ENCODE peak calls at places on chromosomes 13 and 19, in six cellular contexts. One of them, this sample, is unnamed.

GRCh38 chr13:27857271-27857670 is 62.5 kb upstream of the PDX1 start:
- DNase-seq in stimulated activated CD4-positive, alpha-beta T cell treated with anti-CD3 and anti-CD28 coated beads, Interleukin-12 subunit alpha, Interleukin-12 subunit beta, amount 100 ng/mL, for 4 hours: no peak
- DNase-seq in ovary: no peak
- DNase-seq in activated CD4-positive, alpha-beta T cell treated with anti-CD3 and anti-CD28 coated beads for 1 hour: no peak
- DNase-seq in GM03348: no peak
- DNase-seq in effector memory CD8-positive, alpha-beta T cell: no peak
- DNase-seq in this sample: no peak

GRCh38 chr13:79445968-79446645 is 34.8 kb upstream of the NDFIP2 start:
- DNase-seq in stimulated activated CD4-positive, alpha-beta T cell treated with anti-CD3 and anti-CD28 coated beads, Interleukin-12 subunit alpha, Interleukin-12 subunit beta, amount 100 ng/mL, for 4 hours: no peak
- DNase-seq in ovary: no peak
- DNase-seq in activated CD4-positive, alpha-beta T cell treated with anti-CD3 and anti-CD28 coated beads for 1 hour: no peak
- DNase-seq in GM03348: no peak
- DNase-seq in effector memory CD8-positive, alpha-beta T cell: no peak
- DNase-seq in this sample: no peak

GRCh38 chr13:30045916-30046704 is 195.7 kb upstream of the UBL3 start:
- DNase-seq in stimulated activated CD4-positive, alpha-beta T cell treated with anti-CD3 and anti-CD28 coated beads, Interleukin-12 subunit alpha, Interleukin-12 subunit beta, amount 100 ng/mL, for 4 hours: no peak
- DNase-seq in ovary: no peak
- DNase-seq in activated CD4-positive, alpha-beta T cell treated with anti-CD3 and anti-CD28 coated beads for 1 hour: no peak
- DNase-seq in GM03348: peak; percentile 78
- DNase-seq in effector memory CD8-positive, alpha-beta T cell: no peak
- DNase-seq in this sample: peak; percentile 58

GRCh38 chr13:110525328-110526319 is 35.9 kb downstream of the RAB20 start:
- DNase-seq in stimulated activated CD4-positive, alpha-beta T cell treated with anti-CD3 and anti-CD28 coated beads, Interleukin-12 subunit alpha, Interleukin-12 subunit beta, amount 100 ng/mL, for 4 hours: no peak
- DNase-seq in ovary: no peak
- DNase-seq in activated CD4-positive, alpha-beta T cell treated with anti-CD3 and anti-CD28 coated beads for 1 hour: no peak
- DNase-seq in GM03348: no peak
- DNase-seq in effector memory CD8-positive, alpha-beta T cell: no peak
- DNase-seq in this sample: no peak

GRCh38 chr19:27906081-27906480 is 1306.9 kb downstream of the UQCRFS1 start:
- DNase-seq in stimulated activated CD4-positive, alpha-beta T cell treated with anti-CD3 and anti-CD28 coated beads, Interleukin-12 subunit alpha, Interleukin-12 subunit beta, amount 100 ng/mL, for 4 hours: no peak
- DNase-seq in ovary: no peak
- DNase-seq in activated CD4-positive, alpha-beta T cell treated with anti-CD3 and anti-CD28 coated beads for 1 hour: no peak
- DNase-seq in GM03348: no peak
- DNase-seq in effector memory CD8-positive, alpha-beta T cell: no peak
- DNase-seq in this sample: no peak

GRCh38 chr19:17327654-17328516 is 6.8 kb downstream of the ANO8 start:
- DNase-seq in stimulated activated CD4-positive, alpha-beta T cell treated with anti-CD3 and anti-CD28 coated beads, Interleukin-12 subunit alpha, Interleukin-12 subunit beta, amount 100 ng/mL, for 4 hours: peak; percentile 66
- DNase-seq in ovary: peak; percentile 90
- DNase-seq in activated CD4-positive, alpha-beta T cell treated with anti-CD3 and anti-CD28 coated beads for 1 hour: peak; percentile 37
- DNase-seq in GM03348: peak; percentile 37
- DNase-seq in effector memory CD8-positive, alpha-beta T cell: no peak
- DNase-seq in this sample: peak; percentile 91

GRCh38 chr13:113774177-113775107 is 15.4 kb downstream of the TMEM255B start:
- DNase-seq in stimulated activated CD4-positive, alpha-beta T cell treated with anti-CD3 and anti-CD28 coated beads, Interleukin-12 subunit alpha, Interleukin-12 subunit beta, amount 100 ng/mL, for 4 hours: no peak
- DNase-seq in ovary: peak; percentile 11
- DNase-seq in activated CD4-positive, alpha-beta T cell treated with anti-CD3 and anti-CD28 coated beads for 1 hour: no peak
- DNase-seq in GM03348: peak; percentile 72
- DNase-seq in effector memory CD8-positive, alpha-beta T cell: no peak
- DNase-seq in this sample: peak; percentile 41

GRCh38 chr13:114107686-114108081 is 24.7 kb downstream of the RASA3 start:
- DNase-seq in stimulated activated CD4-positive, alpha-beta T cell treated with anti-CD3 and anti-CD28 coated beads, Interleukin-12 subunit alpha, Interleukin-12 subunit beta, amount 100 ng/mL, for 4 hours: no peak
- DNase-seq in ovary: peak; percentile 21
- DNase-seq in activated CD4-positive, alpha-beta T cell treated with anti-CD3 and anti-CD28 coated beads for 1 hour: no peak
- DNase-seq in GM03348: peak; percentile 52
- DNase-seq in effector memory CD8-positive, alpha-beta T cell: no peak
- DNase-seq in this sample: no peak

GRCh38 chr13:23696610-23697009 is 126.4 kb downstream of the TNFRSF19 start:
- DNase-seq in stimulated activated CD4-positive, alpha-beta T cell treated with anti-CD3 and anti-CD28 coated beads, Interleukin-12 subunit alpha, Interleukin-12 subunit beta, amount 100 ng/mL, for 4 hours: no peak
- DNase-seq in ovary: no peak
- DNase-seq in activated CD4-positive, alpha-beta T cell treated with anti-CD3 and anti-CD28 coated beads for 1 hour: no peak
- DNase-seq in GM03348: no peak
- DNase-seq in effector memory CD8-positive, alpha-beta T cell: no peak
- DNase-seq in this sample: no peak

GRCh38 chr13:93231867-93232266 is 5.3 kb downstream of the GPC6 start:
- DNase-seq in stimulated activated CD4-positive, alpha-beta T cell treated with anti-CD3 and anti-CD28 coated beads, Interleukin-12 subunit alpha, Interleukin-12 subunit beta, amount 100 ng/mL, for 4 hours: no peak
- DNase-seq in ovary: no peak
- DNase-seq in activated CD4-positive, alpha-beta T cell treated with anti-CD3 and anti-CD28 coated beads for 1 hour: no peak
- DNase-seq in GM03348: no peak
- DNase-seq in effector memory CD8-positive, alpha-beta T cell: no peak
- DNase-seq in this sample: no peak

This sample was measured in epithelial cell of esophagus.